ENCODE peak calls at places on chromosome 22, in nine cellular contexts. X is HEK293T; Y is EL; J is effector memory CD8-positive, alpha-beta T cell; B is T1000; Q is AG20443; R is choroid plexus epithelial cell; P is activated naive CD8-positive, alpha-beta T cell treated with anti-CD3 and anti-CD28 coated beads for 36 hours; M is naive B cell. V is an unnamed sample.

GRCh38 chr22:38135133-38135706 is 24.7 kb upstream of the BAIAP2L2 start:
- DNase-seq in X (no peak), Y (peak; percentile 94), J (no peak), B (peak; percentile 57), Q (peak; percentile 86), R (peak; percentile 76), P (no peak), M (no peak), V (no peak)

GRCh38 chr22:30206964-30207363 is 39.6 kb downstream of the LIF start:
- DNase-seq in X (no peak), Y (peak; percentile 99), J (no peak), B (peak; percentile 79), Q (peak; percentile 92), R (peak; percentile 97), P (no peak), M (no peak), V (no peak)

GRCh38 chr22:42283288-42284229 is 13.1 kb upstream of the TCF20 start:
- DNase-seq in X (no peak), Y (peak; percentile 10), J (peak; percentile 23), B (no peak), Q (peak; percentile 33), R (no peak), P (peak; percentile 51), M (peak; percentile 33), V (peak; percentile 27)

GRCh38 chr22:31128156-31128555 is 5.4 kb downstream of the INPP5J start:
- DNase-seq in X (no peak), Y (no peak), J (no peak), B (no peak), Q (no peak), R (no peak), P (no peak), M (no peak), V (no peak)

GRCh38 chr22:47062126-47062525 is 299.7 kb downstream of the TBC1D22A start:
- DNase-seq in X (no peak), Y (no peak), J (no peak), B (no peak), Q (no peak), R (no peak), P (no peak), M (no peak), V (no peak)

GRCh38 chr22:37218771-37219411 is 6.6 kb upstream of the SSTR3 start:
- DNase-seq in X (no peak), Y (no peak), J (peak; percentile 51), B (no peak), Q (no peak), R (no peak), P (peak; percentile 81), M (peak; percentile 92), V (peak; percentile 60)

GRCh38 chr22:36238348-36239149 is 778 bp downstream of the APOL2 start:
- DNase-seq in X (no peak), Y (no peak), J (no peak), B (no peak), Q (no peak), R (peak; percentile 48), P (no peak), M (no peak), V (no peak)

GRCh38 chr22:46584081-46584903 is 35.9 kb upstream of the GRAMD4 start:
- DNase-seq in X (peak; percentile 48), Y (no peak), J (no peak), B (no peak), Q (peak; percentile 67), R (peak; percentile 63), P (no peak), M (no peak), V (no peak)

GRCh38 chr22:40491990-40492631 is 121.7 kb downstream of the SGSM3 start:
- DNase-seq in X (no peak), Y (no peak), J (no peak), B (no peak), Q (no peak), R (peak; percentile 65), P (no peak), M (peak; percentile 82), V (no peak)

GRCh38 chr22:42443240-42444059 is 11.2 kb upstream of the NFAM1 start:
- DNase-seq in X (no peak), Y (no peak), J (no peak), B (no peak), Q (no peak), R (no peak), P (no peak), M (no peak), V (peak; percentile 14)

GRCh38 chr22:19066531-19067271 is 55.5 kb downstream of the DGCR2 start:
- DNase-seq in X (no peak), Y (peak; percentile 76), J (no peak), B (no peak), Q (peak; percentile 96), R (peak; percentile 76), P (no peak), M (no peak), V (no peak)

GRCh38 chr22:22397875-22398524 is 110.5 kb downstream of the ZNF280B start:
- DNase-seq in X (no peak), Y (no peak), J (no peak), B (no peak), Q (no peak), R (no peak), P (no peak), M (no peak), V (no peak)

GRCh38 chr22:39384750-39385480 is 14.7 kb upstream of the TAB1 start:
- DNase-seq in X (peak; percentile 48), Y (peak; percentile 37), J (no peak), B (no peak), Q (no peak), R (peak; percentile 50), P (no peak), M (no peak), V (no peak)

GRCh38 chr22:50403701-50404101 is 60.6 kb downstream of the PPP6R2 start:
- DNase-seq in X (no peak), Y (no peak), J (no peak), B (no peak), Q (no peak), R (peak; percentile 21), P (no peak), M (no peak), V (no peak)

GRCh38 chr22:24424001-24424900 is 3.1 kb upstream of the ADORA2A start:
- DNase-seq in X (peak; percentile 61), Y (peak; percentile 25), J (no peak), B (no peak), Q (no peak), R (no peak), P (peak; percentile 62), M (peak; percentile 44), V (peak; percentile 18)

GRCh38 chr22:29369460-29369859 is 18.9 kb downstream of the AP1B1 start:
- DNase-seq in X (peak; percentile 42), Y (peak; percentile 65), J (no peak), B (no peak), Q (peak; percentile 95), R (peak; percentile 94), P (no peak), M (no peak), V (no peak)

GRCh38 chr22:19888131-19888746 is 33.6 kb upstream of the GNB1L start:
- DNase-seq in X (no peak), Y (no peak), J (no peak), B (no peak), Q (no peak), R (no peak), P (no peak), M (no peak), V (no peak)

GRCh38 chr22:35102663-35103062 is 36.7 kb downstream of the ISX start:
- DNase-seq in X (peak; percentile 25), Y (peak; percentile 44), J (no peak), B (no peak), Q (peak; percentile 36), R (peak; percentile 11), P (no peak), M (no peak), V (no peak)

GRCh38 chr22:25942989-25943411 is 201.0 kb downstream of the MYO18B start:
- DNase-seq in X (no peak), Y (no peak), J (no peak), B (no peak), Q (no peak), R (no peak), P (no peak), M (no peak), V (no peak)

V was measured in activated effector memory CD4-positive, alpha-beta T cell treated with Interleukin-2 at 50 U/mL for 16 hours.